ENCODE peak calls at places on chromosomes 11 and 22, in eight cellular contexts. J, E, O, B, D, Y, P and T are unnamed samples.
A peak's percentile ranks its signal among the peaks of the same experiment; 100 is the strongest.

GRCh38 chr11:61071208-61071681 is 31.0 kb upstream of the CD5 start:
- DNase-seq in J (peak; percentile 72), E (no peak), O (no peak), B (no peak), D (no peak), Y (no peak), P (no peak), T (no peak)

GRCh38 chr11:32435152-32435480 is 223 bp downstream of the WT1 start:
- DNase-seq in J (no peak), E (no peak), O (peak; percentile 37), B (peak; percentile 45), D (no peak), Y (no peak), P (no peak), T (no peak)

GRCh38 chr11:11464555-11464954 is 111.5 kb upstream of the CSNK2A3 start:
- DNase-seq in J (no peak), E (no peak), O (peak; percentile 32), B (no peak), D (no peak), Y (no peak), P (no peak), T (no peak)

GRCh38 chr11:98423933-98424332 is 596.8 kb upstream of the CNTN5 start:
- DNase-seq in J (no peak), E (no peak), O (no peak), B (no peak), D (no peak), Y (no peak), P (no peak), T (no peak)

GRCh38 chr11:83292709-83293435 is 6.7 kb upstream of the CCDC90B start:
- DNase-seq in J (peak; percentile 75), E (peak; percentile 39), O (peak; percentile 84), B (peak; percentile 95), D (peak; percentile 85), Y (peak; percentile 40), P (peak; percentile 72), T (peak; percentile 83)

GRCh38 chr11:2825261-2825885 is 60.2 kb downstream of the CDKN1C start:
- DNase-seq in J (no peak), E (no peak), O (peak; percentile 42), B (no peak), D (no peak), Y (no peak), P (no peak), T (peak; percentile 49)

GRCh38 chr11:65793144-65793581 is 6.3 kb downstream of the OVOL1 start:
- DNase-seq in J (no peak), E (no peak), O (peak; percentile 92), B (no peak), D (no peak), Y (peak; percentile 25), P (no peak), T (peak; percentile 10)

GRCh38 chr11:68889948-68890446 is 13.6 kb downstream of the MRPL21 start:
- DNase-seq in J (no peak), E (no peak), O (no peak), B (peak; percentile 89), D (peak; percentile 71), Y (peak; percentile 89), P (no peak), T (peak; percentile 74)

GRCh38 chr11:123255909-123256308 is 60.9 kb upstream of the CLMP start:
- DNase-seq in J (no peak), E (no peak), O (no peak), B (peak; percentile 68), D (peak; percentile 77), Y (no peak), P (no peak), T (peak; percentile 34)

GRCh38 chr11:19879309-19880087 is 166.9 kb downstream of the NAV2 start:
- DNase-seq in J (no peak), E (no peak), O (no peak), B (no peak), D (no peak), Y (no peak), P (no peak), T (no peak)

GRCh38 chr11:116052603-116053537 is 548.7 kb upstream of the CADM1 start:
- DNase-seq in J (no peak), E (no peak), O (no peak), B (peak; percentile 40), D (peak; percentile 80), Y (no peak), P (no peak), T (no peak)

GRCh38 chr22:40406063-40406890 is 35.9 kb downstream of the SGSM3 start:
- DNase-seq in J (no peak), E (no peak), O (no peak), B (no peak), D (no peak), Y (no peak), P (no peak), T (no peak)

GRCh38 chr11:18599739-18600230 is at the start of gene MISFA:
- DNase-seq in J (no peak), E (no peak), O (no peak), B (no peak), D (no peak), Y (no peak), P (no peak), T (no peak)

GRCh38 chr11:118434123-118434552 is 2.2 kb upstream of the KMT2A start:
- DNase-seq in J (peak; percentile 85), E (no peak), O (no peak), B (peak; percentile 17), D (no peak), Y (peak; percentile 67), P (no peak), T (no peak)

GRCh38 chr22:22877523-22878210 is 9.9 kb upstream of the IGLL5 start:
- DNase-seq in J (peak; percentile 75), E (peak; percentile 54), O (peak; percentile 62), B (peak; percentile 89), D (peak; percentile 87), Y (peak; percentile 67), P (peak; percentile 41), T (peak; percentile 78)

GRCh38 chr22:22880645-22881044 is 7.0 kb upstream of the IGLL5 start:
- DNase-seq in J (no peak), E (no peak), O (no peak), B (no peak), D (no peak), Y (no peak), P (no peak), T (no peak)

GRCh38 chr22:22879675-22880029 is 8.0 kb upstream of the IGLL5 start:
- DNase-seq in J (no peak), E (no peak), O (no peak), B (no peak), D (no peak), Y (no peak), P (no peak), T (no peak)

GRCh38 chr22:22878211-22878570 is 9.4 kb upstream of the IGLL5 start:
- DNase-seq in J (no peak), E (no peak), O (no peak), B (no peak), D (no peak), Y (no peak), P (no peak), T (no peak)

DNA sequence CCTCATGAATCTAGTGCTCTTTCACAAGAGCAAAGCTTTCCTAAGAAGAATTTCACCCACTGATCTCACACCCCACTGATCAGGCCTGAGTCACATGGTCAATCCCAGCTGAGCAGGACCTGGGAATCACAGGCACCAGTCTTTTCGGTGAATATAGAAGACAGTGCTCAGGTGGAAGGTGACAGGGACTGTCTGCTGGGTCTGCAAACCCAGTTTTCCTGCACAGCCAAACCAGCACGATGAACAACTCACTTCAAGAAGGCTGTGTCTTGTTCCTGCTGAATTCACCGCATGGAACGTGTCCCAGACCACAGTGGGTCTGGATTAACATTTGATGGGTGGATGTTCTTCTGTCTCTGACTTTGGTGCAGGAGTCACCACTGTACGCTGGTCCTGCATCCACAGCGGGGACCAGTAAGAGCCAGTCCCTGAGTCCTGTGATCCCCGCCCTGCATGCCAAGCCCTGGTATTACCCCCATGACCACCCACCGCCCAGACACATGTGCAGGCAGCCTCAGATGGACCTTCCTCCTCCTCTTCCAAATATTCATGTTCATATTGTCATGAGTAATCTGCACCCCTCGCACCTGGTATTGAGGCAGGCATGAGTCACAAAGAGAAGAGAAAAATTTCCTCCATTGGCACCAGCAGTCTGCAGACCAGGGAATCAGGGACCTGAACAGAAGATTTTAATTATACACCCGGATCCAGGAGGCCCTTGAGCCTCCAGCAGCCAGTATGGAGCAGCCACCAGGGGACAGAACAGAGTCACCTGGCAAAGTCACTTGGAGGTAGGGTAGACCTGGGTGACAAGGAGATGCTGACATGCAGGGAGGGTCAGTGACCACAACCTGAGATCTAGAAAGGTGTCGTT is 8.6 kb upstream of the IGLL5 start:
- DNase-seq in J (peak; percentile 50), E (no peak), O (peak; percentile 3), B (no peak), D (no peak), Y (no peak), P (peak; percentile 47), T (no peak)
- TF ChIP-seq CTCF in J (peak; percentile 76), E (peak; percentile 25), O (peak; percentile 29), B (peak; percentile 22), D (peak; percentile 6), Y (no peak), P (peak; percentile 53), T (no peak)

DNA sequence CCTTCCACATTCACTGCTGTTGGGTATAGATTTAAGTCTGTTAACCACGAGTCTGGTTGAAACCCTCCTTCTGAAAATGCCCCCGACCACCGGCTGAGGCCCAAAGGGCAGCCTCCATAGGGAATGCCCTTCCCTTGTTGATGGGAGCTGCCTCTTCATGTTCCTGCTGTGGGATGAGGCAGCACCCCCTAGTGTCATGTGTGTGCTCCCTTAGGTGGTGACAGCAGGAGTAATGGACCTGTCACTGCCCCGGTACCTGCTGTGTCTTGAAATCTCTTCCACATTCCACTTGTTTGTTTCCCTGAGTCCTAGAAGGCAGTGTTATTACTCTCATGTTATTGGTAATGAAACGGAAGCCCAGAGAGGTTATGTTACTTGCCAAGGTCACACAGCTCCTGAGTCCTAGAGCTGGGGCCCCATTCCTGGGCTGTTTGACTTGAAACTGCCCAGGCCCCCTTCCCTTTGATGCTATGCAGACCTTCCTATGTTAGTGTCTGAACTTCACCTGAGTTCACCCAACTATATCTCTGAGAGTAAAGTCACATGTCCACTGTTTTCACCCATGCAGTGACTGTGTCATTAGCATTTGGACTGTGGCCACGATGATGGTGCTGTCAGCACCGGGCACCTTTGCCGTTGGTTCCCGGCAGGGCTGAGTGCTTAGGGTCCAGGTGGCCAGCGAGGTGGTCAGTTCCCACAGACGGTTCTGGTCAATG is 234.3 kb downstream of the TBC1D22A start:
- DNase-seq in J (no peak), E (no peak), O (peak; percentile 13), B (no peak), D (no peak), Y (peak; percentile 56), P (no peak), T (no peak)
- TF ChIP-seq EZH2phosphoT487 in J (no peak), E (no peak), O (no peak), B (no peak), D (no peak), Y (no peak), P (no peak), T (no peak)

DNA sequence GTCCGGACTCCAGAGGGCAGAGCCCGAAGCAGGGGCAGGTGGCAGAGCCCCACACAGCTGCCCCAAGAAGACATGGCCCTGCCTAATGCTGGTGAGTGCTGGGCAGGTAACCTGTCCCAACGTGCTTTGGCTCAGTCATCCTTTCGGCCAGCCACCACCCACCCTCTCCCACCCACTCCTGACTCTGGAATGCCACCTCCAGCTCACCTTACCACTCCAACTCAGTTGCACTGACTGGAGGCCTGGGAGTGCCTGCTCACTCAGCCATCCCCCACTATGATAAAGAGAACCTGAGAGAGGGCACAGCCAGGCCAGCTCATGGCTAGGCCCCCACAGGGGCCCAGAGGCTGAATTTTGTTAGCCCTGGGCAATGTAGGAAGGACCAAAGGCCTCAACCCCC is 53.8 kb upstream of the MPEG1 start:
- DNase-seq in J (no peak), E (no peak), O (no peak), B (no peak), D (no peak), Y (no peak), P (no peak), T (no peak)
- H3K27ac ChIP-seq in J (peak overlapping the region; percentile 50), E (no peak overlapping the region), O (no peak overlapping the region), B (no peak overlapping the region), D (no peak overlapping the region), Y (no peak overlapping the region), P (no peak overlapping the region), T (no peak overlapping the region)

GRCh38 chr11:126990716-126991480 is 9.7 kb downstream of the KIRREL3 start:
- DNase-seq in J (no peak), E (no peak), O (no peak), B (no peak), D (no peak), Y (no peak), P (no peak), T (no peak)
- TF ChIP-seq CTCF in J (peak; percentile 23), E (no peak), O (peak; percentile 18), B (no peak), D (peak; percentile 8), Y (no peak), P (no peak), T (no peak)